ENCODE peak calls at places on chromosomes 2 and 18, in five cellular contexts. X is HL-60, K is HCT116, M is A549, A is HepG2. U is an unnamed sample.

GRCh38 chr2:3595985-3596384 is 1.1 kb downstream of the COLEC11 start:
- DNase-seq in X (no peak), K (no peak), M (no peak), A (no peak), U (no peak)

GRCh38 chr18:49030692-49031443 is 80.1 kb upstream of the SMAD7 start:
- DNase-seq in X (no peak), K (no peak), M (no peak), A (no peak), U (no peak)

GRCh38 chr2:26148501-26148900 is 24.4 kb upstream of the GAREM2 start:
- DNase-seq in X (no peak), K (no peak), M (no peak), A (no peak), U (peak; percentile 53)

GRCh38 chr2:46375566-46376125 is 78.4 kb downstream of the EPAS1 start:
- DNase-seq in X (no peak), K (no peak), M (no peak), A (no peak), U (no peak)

GRCh38 chr2:23708771-23709170 is 218.2 kb downstream of the ATAD2B start:
- DNase-seq in X (no peak), K (no peak), M (no peak), A (no peak), U (no peak)

GRCh38 chr2:241354668-241355658 is 1.1 kb upstream of the FARP2 start:
- DNase-seq in X (peak; percentile 90), K (peak; percentile 81), M (peak; percentile 46), A (peak; percentile 76), U (peak; percentile 88)

GRCh38 chr18:57574866-57575265 is 11.6 kb downstream of the FECH start:
- DNase-seq in X (no peak), K (no peak), M (no peak), A (no peak), U (no peak)

GRCh38 chr2:70354264-70354949 is 52.5 kb upstream of the FAM136A start:
- DNase-seq in X (no peak), K (no peak), M (no peak), A (no peak), U (no peak)

GRCh38 chr2:78263571-78263970 is 741.4 kb upstream of the LRRTM4 start:
- DNase-seq in X (no peak), K (no peak), M (no peak), A (no peak), U (no peak)

GRCh38 chr18:34431012-34431411 is 206.3 kb upstream of the NOL4 start:
- DNase-seq in X (no peak), K (no peak), M (no peak), A (no peak), U (no peak)

GRCh38 chr2:208607694-208608093 is 201.1 kb downstream of the PTH2R start:
- DNase-seq in X (no peak), K (no peak), M (no peak), A (no peak), U (no peak)

GRCh38 chr2:205686231-205687017 is 4.1 kb downstream of the NRP2 start:
- DNase-seq in X (no peak), K (no peak), M (no peak), A (no peak), U (peak; percentile 68)

GRCh38 chr2:157404363-157404762 is 39.5 kb downstream of the CYTIP start:
- DNase-seq in X (peak; percentile 29), K (no peak), M (no peak), A (no peak), U (no peak)

GRCh38 chr2:55156326-55156725 is 75.8 kb downstream of the CLHC1 start:
- DNase-seq in X (no peak), K (no peak), M (no peak), A (no peak), U (no peak)

GRCh38 chr18:59662008-59662701 is 35.1 kb downstream of the CCBE1 start:
- DNase-seq in X (no peak), K (no peak), M (no peak), A (no peak), U (no peak)

GRCh38 chr2:158174956-158175355 is 73.3 kb downstream of the UPP2 start:
- DNase-seq in X (no peak), K (no peak), M (no peak), A (no peak), U (no peak)

GRCh38 chr2:118014492-118014824 is 588 bp upstream of the CCDC93 start:
- DNase-seq in X (no peak), K (no peak), M (peak; percentile 25), A (no peak), U (peak; percentile 22)

GRCh38 chr2:37623971-37624897 is 47.2 kb downstream of the CDC42EP3 start:
- DNase-seq in X (no peak), K (no peak), M (no peak), A (no peak), U (no peak)

GRCh38 chr18:3960142-3960541 is 495.0 kb downstream of the DLGAP1 start:
- DNase-seq in X (no peak), K (no peak), M (no peak), A (no peak), U (peak; percentile 12)

GRCh38 chr2:49002750-49003149 is 151.6 kb downstream of the FSHR start:
- DNase-seq in X (no peak), K (no peak), M (no peak), A (no peak), U (no peak)

DNA sequence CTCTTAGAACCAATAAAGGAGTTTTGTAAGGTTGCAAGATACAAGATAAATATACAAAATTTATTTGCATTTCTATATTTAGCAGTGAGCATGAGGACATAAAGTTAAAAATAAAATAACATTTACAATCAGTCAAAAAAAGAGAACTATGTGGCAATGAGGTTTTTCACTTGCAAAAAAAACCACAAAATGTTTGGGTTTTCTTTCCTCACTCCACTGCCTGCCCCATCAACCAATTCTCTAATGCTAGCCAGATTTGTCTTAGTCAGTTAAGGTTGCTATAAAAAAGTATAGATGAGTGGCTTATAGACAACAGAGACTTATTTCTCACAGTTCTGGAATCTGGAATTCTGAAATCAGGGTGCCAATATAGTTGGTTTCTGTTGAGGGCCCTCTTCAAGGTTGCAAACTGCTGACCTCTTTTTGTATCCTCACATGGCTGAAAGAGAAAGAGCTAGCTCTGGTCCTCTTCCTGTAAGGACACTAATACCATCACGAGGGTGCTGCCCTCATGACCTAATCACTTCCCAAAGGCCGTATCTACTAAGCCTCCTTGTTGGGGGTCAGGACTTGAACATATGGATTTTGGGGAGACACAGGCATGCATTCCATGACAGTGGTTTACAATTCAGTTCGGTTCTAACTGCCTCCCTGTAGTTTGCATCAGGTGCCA is 566.2 kb downstream of the GALR1 start:
- DNase-seq in X (peak; percentile 13), K (no peak), M (no peak), A (no peak), U (no peak)
- H3K4me3 ChIP-seq in X (no peak overlapping the region), K (no peak overlapping the region), M (no peak overlapping the region), A (no peak overlapping the region), U (no peak overlapping the region)

GRCh38 chr2:219881851-219882250 is 254.4 kb downstream of the SLC4A3 start:
- DNase-seq in X (no peak), K (no peak), M (no peak), A (no peak), U (no peak)

GRCh38 chr2:219887870-219888269 is 260.4 kb downstream of the SLC4A3 start:
- DNase-seq in X (no peak), K (no peak), M (no peak), A (no peak), U (no peak)

GRCh38 chr2:219886615-219887014 is 259.2 kb downstream of the SLC4A3 start:
- DNase-seq in X (no peak), K (no peak), M (peak; percentile 3), A (no peak), U (peak; percentile 50)
- TF ChIP-seq CTCF in X (no peak), K (no peak), M (peak; percentile 18), A (no peak), U (peak; percentile 60)

GRCh38 chr18:79861687-79862086 is 63.9 kb downstream of the KCNG2 start:
- DNase-seq in X (no peak), K (no peak), M (no peak), A (no peak), U (no peak)

GRCh38 chr18:79863946-79864725 is 66.4 kb downstream of the KCNG2 start:
- DNase-seq in X (no peak), K (no peak), M (no peak), A (no peak), U (peak; percentile 27)

GRCh38 chr18:79866889-79867574 is 69.3 kb downstream of the KCNG2 start:
- DNase-seq in X (no peak), K (no peak), M (no peak), A (no peak), U (no peak)

GRCh38 chr18:79862562-79862961 is 64.8 kb downstream of the KCNG2 start:
- DNase-seq in X (no peak), K (no peak), M (no peak), A (no peak), U (no peak)

GRCh38 chr18:79863161-79863945 is 65.6 kb downstream of the KCNG2 start:
- DNase-seq in X (no peak), K (no peak), M (no peak), A (no peak), U (peak; percentile 30)
- TF ChIP-seq REST in X (no peak), K (no peak), M (no peak), A (no peak), U (no peak)

DNA sequence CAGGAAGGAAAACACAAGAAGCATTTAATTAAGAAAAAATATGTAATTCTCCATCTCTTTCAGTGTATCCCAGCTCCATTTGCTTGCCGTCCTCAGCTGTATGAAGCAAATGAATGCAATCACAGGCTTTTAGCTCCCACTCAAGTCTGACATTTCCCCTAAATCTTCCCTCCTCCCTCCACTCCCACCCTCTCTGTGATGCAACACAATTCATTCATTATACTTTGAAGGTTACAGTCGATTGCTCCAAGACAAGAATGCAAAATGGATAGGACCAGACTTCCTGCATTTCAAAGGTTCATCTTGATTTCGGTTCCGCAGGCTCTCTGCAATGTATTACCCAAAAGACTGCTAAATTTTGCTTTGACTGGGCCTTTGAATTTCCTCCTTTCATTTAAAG is 172.7 kb upstream of the SERPINE2 start:
- DNase-seq in X (no peak), K (no peak), M (no peak), A (no peak), U (no peak)
- H3K4me3 ChIP-seq in X (no peak overlapping the region), K (no peak overlapping the region), M (no peak overlapping the region), A (no peak overlapping the region), U (no peak overlapping the region)

GRCh38 chr2:236934166-236934565 is 151.5 kb upstream of the COPS8 start:
- DNase-seq in X (no peak), K (no peak), M (no peak), A (no peak), U (no peak)

GRCh38 chr2:236934656-236935055 is 151.0 kb upstream of the COPS8 start:
- DNase-seq in X (no peak), K (no peak), M (no peak), A (no peak), U (no peak)

GRCh38 chr2:236935131-236935530 is 150.6 kb upstream of the COPS8 start:
- DNase-seq in X (no peak), K (no peak), M (no peak), A (no peak), U (no peak)

GRCh38 chr2:236933351-236933750 is 152.3 kb upstream of the COPS8 start:
- DNase-seq in X (no peak), K (no peak), M (no peak), A (no peak), U (no peak)

GRCh38 chr2:236932711-236933300 is 152.9 kb upstream of the COPS8 start:
- DNase-seq in X (no peak), K (no peak), M (no peak), A (no peak), U (no peak)
- TF ChIP-seq CTCF in X (no peak), K (no peak), M (no peak), A (no peak), U (no peak)

GRCh38 chr2:50749226-50749625 is 282.7 kb downstream of the NRXN1 start:
- DNase-seq in X (no peak), K (no peak), M (no peak), A (no peak), U (no peak)
- TF ChIP-seq REST in X (no peak), K (no peak), M (no peak), A (no peak), U (no peak)